ENCODE peak calls at places on chromosome 22, in eight cellular contexts. T is upper lobe of right lung, L is HCT116, R is RWPE2, Y is OCI-LY7, D is pancreas, H is astrocyte of the spinal cord, E is dorsolateral prefrontal cortex. A is an unnamed sample.
A peak's percentile ranks its signal among the peaks of the same experiment; 100 is the strongest.

GRCh38 chr22:42368379-42369249 is 63.6 kb downstream of the NFAM1 start:
- DNase-seq in T (no peak), L (no peak), R (peak; percentile 57), Y (no peak), D (no peak), H (no peak), E (peak; percentile 53), A (no peak)

GRCh38 chr22:33823552-33823951 is 96.7 kb downstream of the LARGE1 start:
- DNase-seq in T (no peak), L (no peak), R (no peak), Y (no peak), D (no peak), H (peak; percentile 3), E (no peak), A (peak; percentile 37)

GRCh38 chr22:19853879-19854777 is 546 bp downstream of the GNB1L start:
- DNase-seq in T (peak; percentile 68), L (peak; percentile 2), R (no peak), Y (peak; percentile 32), D (no peak), H (peak; percentile 7), E (peak; percentile 43), A (peak; percentile 17)

GRCh38 chr22:46355369-46355995 is 20.0 kb downstream of the TRMU start:
- DNase-seq in T (peak; percentile 83), L (no peak), R (no peak), Y (peak; percentile 65), D (peak; percentile 46), H (peak; percentile 53), E (peak; percentile 80), A (peak; percentile 73)

GRCh38 chr22:43227231-43227630 is 40.3 kb upstream of the TTLL12 start:
- DNase-seq in T (no peak), L (no peak), R (no peak), Y (no peak), D (no peak), H (peak; percentile 17), E (no peak), A (peak; percentile 36)

GRCh38 chr22:27867958-27868737 is 50.9 kb downstream of the PITPNB start:
- DNase-seq in T (no peak), L (no peak), R (no peak), Y (no peak), D (no peak), H (no peak), E (no peak), A (no peak)

GRCh38 chr22:36315325-36315724 is 62.4 kb downstream of the APOL1 start:
- DNase-seq in T (no peak), L (no peak), R (no peak), Y (no peak), D (no peak), H (no peak), E (no peak), A (no peak)

GRCh38 chr22:47073101-47073500 is 310.7 kb downstream of the TBC1D22A start:
- DNase-seq in T (no peak), L (no peak), R (no peak), Y (no peak), D (no peak), H (no peak), E (no peak), A (no peak)

GRCh38 chr22:36926721-36927435 is 13.4 kb downstream of the CSF2RB start:
- DNase-seq in T (no peak), L (no peak), R (no peak), Y (no peak), D (no peak), H (no peak), E (no peak), A (no peak)

GRCh38 chr22:30079952-30080533 is at the start of gene HORMAD2:
- DNase-seq in T (peak; percentile 81), L (no peak), R (no peak), Y (no peak), D (no peak), H (peak; percentile 64), E (no peak), A (peak; percentile 73)

GRCh38 chr22:22770280-22770871 is 117.2 kb upstream of the IGLL5 start:
- DNase-seq in T (no peak), L (no peak), R (no peak), Y (peak; percentile 59), D (no peak), H (peak; percentile 4), E (no peak), A (peak; percentile 50)

GRCh38 chr22:22352376-22352999 is 107.9 kb downstream of the VPREB1 start:
- DNase-seq in T (no peak), L (no peak), R (no peak), Y (peak; percentile 56), D (no peak), H (no peak), E (no peak), A (no peak)

GRCh38 chr22:19848298-19849224 is 6.1 kb downstream of the GNB1L start:
- DNase-seq in T (peak; percentile 79), L (peak; percentile 32), R (peak; percentile 81), Y (no peak), D (peak; percentile 31), H (no peak), E (no peak), A (no peak)

GRCh38 chr22:28029201-28029948 is 110.3 kb upstream of the PITPNB start:
- DNase-seq in T (peak; percentile 35), L (no peak), R (no peak), Y (no peak), D (peak; percentile 89), H (peak; percentile 71), E (no peak), A (no peak)

GRCh38 chr22:28951969-28952521 is 68.7 kb downstream of the ZNRF3 start:
- DNase-seq in T (no peak), L (no peak), R (no peak), Y (no peak), D (no peak), H (peak; percentile 80), E (no peak), A (peak; percentile 59)

GRCh38 chr22:27050771-27051170 is 393.4 kb downstream of the MIAT start:
- DNase-seq in T (no peak), L (no peak), R (no peak), Y (no peak), D (no peak), H (no peak), E (peak; percentile 40), A (no peak)

GRCh38 chr22:47379037-47379436 is 616.6 kb downstream of the TBC1D22A start:
- DNase-seq in T (peak; percentile 27), L (no peak), R (peak; percentile 16), Y (no peak), D (no peak), H (no peak), E (no peak), A (no peak)

GRCh38 chr22:19810381-19811141 is 44.1 kb downstream of the GNB1L start:
- DNase-seq in T (no peak), L (no peak), R (no peak), Y (no peak), D (no peak), H (peak; percentile 89), E (peak; percentile 31), A (peak; percentile 76)

GRCh38 chr22:31490496-31490925 is 869 bp upstream of the EIF4ENIF1 start:
- DNase-seq in T (peak; percentile 72), L (peak; percentile 22), R (no peak), Y (peak; percentile 94), D (peak; percentile 67), H (no peak), E (peak; percentile 45), A (peak; percentile 76)
- TF ChIP-seq CTCF in T (peak; percentile 7), L (no peak), R (no peak), Y (no peak), D (no peak), H (peak; percentile 13), E (peak; percentile 7), A (peak; percentile 33)

GRCh38 chr22:45179276-45180049 is 15.7 kb downstream of the NUP50 start:
- DNase-seq in T (no peak), L (no peak), R (no peak), Y (no peak), D (no peak), H (no peak), E (no peak), A (no peak)
- H3K4me3 ChIP-seq in T (no peak overlapping the region), L (no peak overlapping the region), R (no peak overlapping the region), Y (no peak overlapping the region), D (no peak overlapping the region), H (no peak overlapping the region), E (no peak overlapping the region), A (no peak overlapping the region)

GRCh38 chr22:35160268-35160667 is 94.3 kb downstream of the ISX start:
- DNase-seq in T (no peak), L (no peak), R (no peak), Y (no peak), D (no peak), H (no peak), E (no peak), A (no peak)

GRCh38 chr22:35152316-35152715 is 86.4 kb downstream of the ISX start:
- DNase-seq in T (peak; percentile 3), L (no peak), R (no peak), Y (no peak), D (no peak), H (no peak), E (no peak), A (no peak)

GRCh38 chr22:35154937-35155387 is 89.0 kb downstream of the ISX start:
- DNase-seq in T (peak; percentile 68), L (peak; percentile 57), R (no peak), Y (peak; percentile 36), D (peak; percentile 20), H (peak; percentile 38), E (peak; percentile 65), A (peak; percentile 70)

GRCh38 chr22:35156945-35157344 is 91.0 kb downstream of the ISX start:
- DNase-seq in T (peak; percentile 45), L (no peak), R (no peak), Y (no peak), D (no peak), H (no peak), E (no peak), A (no peak)

DNA sequence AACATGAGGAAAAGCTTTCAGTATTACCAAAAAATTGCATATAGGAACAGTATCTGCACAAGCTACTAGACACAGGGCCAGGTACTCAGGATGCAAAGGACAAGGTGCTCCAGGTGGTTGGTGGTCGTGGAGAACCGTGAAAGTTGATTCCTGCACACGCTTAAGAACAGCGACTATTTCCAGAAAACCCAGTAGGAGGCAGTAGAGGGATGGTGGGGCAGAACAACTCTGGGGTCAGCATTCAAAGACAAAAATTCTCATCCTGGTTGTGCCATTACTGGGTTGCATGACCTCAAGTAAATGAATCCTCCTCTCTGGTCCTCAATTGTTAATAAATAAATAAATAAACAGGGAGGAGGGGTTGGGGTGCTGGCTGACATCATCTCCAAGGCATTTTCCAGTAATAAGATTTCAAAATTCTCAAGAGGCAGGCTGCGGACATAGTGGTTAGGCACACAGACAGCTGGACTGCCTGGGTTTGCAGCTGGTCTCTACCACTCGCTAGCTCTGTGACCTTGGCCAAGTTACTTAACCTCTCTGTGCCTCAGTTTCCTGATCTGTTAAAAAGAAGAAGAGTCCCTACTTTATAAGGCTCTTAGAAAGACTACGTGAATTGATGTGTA is 89.6 kb downstream of the ISX start:
- DNase-seq in T (peak; percentile 31), L (no peak), R (no peak), Y (no peak), D (no peak), H (no peak), E (no peak), A (no peak)
- TF ChIP-seq CTCF in T (no peak), L (peak; percentile 11), R (no peak), Y (no peak), D (no peak), H (no peak), E (no peak), A (no peak)

GRCh38 chr22:17264321-17265052 is 45.3 kb upstream of the ADA2 start:
- DNase-seq in T (no peak), L (no peak), R (no peak), Y (no peak), D (no peak), H (peak; percentile 48), E (no peak), A (peak; percentile 48)
- H3K4me3 ChIP-seq in T (no peak overlapping the region), L (no peak overlapping the region), R (no peak overlapping the region), Y (no peak overlapping the region), D (no peak overlapping the region), H (no peak overlapping the region), E (no peak overlapping the region), A (no peak overlapping the region)